ENCODE peak calls at places on chromosomes 2 and 18, in four cellular contexts. G, A, O and K are unnamed samples.

GRCh38 chr2:191013617-191013875 is 425 bp downstream of the STAT1 start:
- DNase-seq in G (no peak), A (no peak), O (no peak), K (no peak)

GRCh38 chr2:100653449-100654045 is 90.8 kb downstream of the PDCL3 start:
- DNase-seq in G (no peak), A (no peak), O (no peak), K (no peak)

GRCh38 chr2:196076778-196077568 is 8.3 kb upstream of the DNAH7 start:
- DNase-seq in G (no peak), A (no peak), O (no peak), K (no peak)

GRCh38 chr2:232230557-232230956 is 148.0 kb upstream of the ALPP start:
- DNase-seq in G (no peak), A (no peak), O (no peak), K (no peak)

GRCh38 chr2:23312996-23313606 is 71.9 kb upstream of the KLHL29 start:
- DNase-seq in G (no peak), A (no peak), O (no peak), K (no peak)

GRCh38 chr18:32301976-32302743 is 112.3 kb downstream of the MEP1B start:
- DNase-seq in G (no peak), A (no peak), O (no peak), K (no peak)

GRCh38 chr2:136048886-136049832 is 63.7 kb upstream of the DARS1 start:
- DNase-seq in G (no peak), A (no peak), O (no peak), K (no peak)

GRCh38 chr2:188870289-188870688 is 103.9 kb upstream of the COL3A1 start:
- DNase-seq in G (no peak), A (no peak), O (no peak), K (no peak)

GRCh38 chr2:102473020-102473419 is at the start of gene SLC9A4:
- DNase-seq in G (no peak), A (no peak), O (no peak), K (peak)

GRCh38 chr2:224220581-224221255 is 181.2 kb downstream of the FAM124B start:
- DNase-seq in G (no peak), A (no peak), O (no peak), K (no peak)

GRCh38 chr2:182866095-182866460 is 359 bp downstream of the FRZB start:
- DNase-seq in G (no peak), A (no peak), O (peak), K (no peak)

GRCh38 chr2:214069254-214069653 is 341.6 kb upstream of the VWC2L start:
- DNase-seq in G (no peak), A (no peak), O (no peak), K (no peak)

GRCh38 chr2:96342085-96342484 is 6.5 kb downstream of the NCAPH start:
- DNase-seq in G (no peak), A (no peak), O (no peak), K (no peak)

GRCh38 chr2:109459485-109459884 is 154.3 kb downstream of the SEPTIN10 start:
- DNase-seq in G (no peak), A (no peak), O (no peak), K (no peak)

GRCh38 chr2:177771191-177771590 is 301.4 kb downstream of the PDE11A start:
- DNase-seq in G (no peak), A (no peak), O (no peak), K (no peak)

GRCh38 chr2:180890781-180891180 is 89.6 kb upstream of the UBE2E3 start:
- DNase-seq in G (no peak), A (no peak), O (no peak), K (no peak)

GRCh38 chr2:167943877-167944276 is 303.5 kb downstream of the STK39 start:
- DNase-seq in G (no peak), A (no peak), O (no peak), K (no peak)

GRCh38 chr2:9981646-9982045 is 30.2 kb downstream of the GRHL1 start:
- DNase-seq in G (no peak), A (no peak), O (no peak), K (no peak)

GRCh38 chr18:58580623-58581022 is 48.3 kb downstream of the ALPK2 start:
- DNase-seq in G (no peak), A (no peak), O (no peak), K (no peak)

GRCh38 chr2:137888845-137889244 is 75.4 kb upstream of the HNMT start:
- DNase-seq in G (peak), A (no peak), O (no peak), K (peak)

GRCh38 chr18:25701821-25702220 is 349.9 kb upstream of the ZNF521 start:
- DNase-seq in G (no peak), A (no peak), O (no peak), K (no peak)

GRCh38 chr2:239161711-239162140 is 239.1 kb downstream of the HDAC4 start:
- DNase-seq in G (peak), A (no peak), O (peak), K (peak)

GRCh38 chr18:36307513-36307912 is 10.0 kb downstream of the FHOD3 start:
- DNase-seq in G (no peak), A (no peak), O (no peak), K (no peak)

GRCh38 chr2:127829845-127830246 is 18.9 kb upstream of the WDR33 start:
- DNase-seq in G (no peak), A (no peak), O (no peak), K (no peak)

GRCh38 chr2:9753276-9753600 is 90.0 kb upstream of the TAF1B start:
- DNase-seq in G (peak), A (peak), O (peak), K (no peak)

GRCh38 chr2:27752551-27753237 is 18.8 kb upstream of the MRPL33 start:
- DNase-seq in G (no peak), A (peak), O (no peak), K (no peak)

GRCh38 chr2:188695953-188696352 is 278.2 kb upstream of the COL3A1 start:
- DNase-seq in G (no peak), A (no peak), O (no peak), K (no peak)

GRCh38 chr2:163465440-163465839 is 270.4 kb downstream of the FIGN start:
- DNase-seq in G (no peak), A (no peak), O (no peak), K (no peak)

GRCh38 chr2:240227538-240228428 is 87.3 kb upstream of the OTOS start:
- DNase-seq in G (no peak), A (no peak), O (peak), K (peak)
- H3K27ac ChIP-seq in G (no peak), A (no peak), O (no peak), K (no peak)

DNA sequence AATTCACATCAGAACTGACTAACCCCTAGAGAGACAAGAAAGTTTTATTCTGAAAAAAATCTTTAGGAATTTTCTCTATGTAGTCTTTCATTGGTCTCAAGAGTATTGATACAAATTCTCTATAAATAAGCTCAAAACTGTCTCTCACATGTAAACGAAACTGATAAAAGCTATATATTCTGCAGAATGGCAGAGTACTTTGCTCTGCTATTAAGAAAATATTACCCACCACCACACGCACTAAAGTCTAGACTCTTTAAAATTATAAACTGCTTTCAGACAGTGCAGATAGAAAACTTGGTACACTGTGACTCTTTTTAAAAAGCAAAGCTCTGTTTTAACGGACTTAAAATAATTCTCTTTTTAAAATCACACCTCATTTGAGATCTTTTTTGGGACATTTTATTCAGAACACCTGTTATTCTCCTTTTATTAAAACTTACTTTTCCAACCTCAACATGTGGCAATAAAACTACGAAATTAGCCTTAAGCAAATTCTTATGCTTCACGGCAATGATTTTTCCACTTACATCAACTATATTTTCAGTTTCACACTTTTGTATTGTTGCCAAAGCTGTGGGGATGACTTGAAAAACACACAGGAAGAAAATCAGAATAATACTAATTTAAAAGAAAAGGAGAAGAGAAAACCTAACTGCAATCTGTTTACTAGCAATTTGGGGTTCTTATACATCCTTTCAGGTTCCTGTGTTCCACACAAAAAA is 58.0 kb downstream of the CCDC88A start:
- DNase-seq in G (no peak), A (no peak), O (no peak), K (no peak)
- H3K4me3 ChIP-seq in G (no peak), A (no peak), O (no peak), K (no peak)

GRCh38 chr2:43325448-43325811 is 99.0 kb upstream of the ZFP36L2 start:
- DNase-seq in G (no peak), A (no peak), O (no peak), K (no peak)

GRCh38 chr2:43328157-43328556 is 101.8 kb upstream of the ZFP36L2 start:
- DNase-seq in G (no peak), A (no peak), O (no peak), K (no peak)

GRCh38 chr2:43324589-43325447 is 98.4 kb upstream of the ZFP36L2 start:
- DNase-seq in G (no peak), A (no peak), O (no peak), K (no peak)

GRCh38 chr2:43326116-43326825 is 99.9 kb upstream of the ZFP36L2 start:
- DNase-seq in G (no peak), A (no peak), O (no peak), K (no peak)

DNA sequence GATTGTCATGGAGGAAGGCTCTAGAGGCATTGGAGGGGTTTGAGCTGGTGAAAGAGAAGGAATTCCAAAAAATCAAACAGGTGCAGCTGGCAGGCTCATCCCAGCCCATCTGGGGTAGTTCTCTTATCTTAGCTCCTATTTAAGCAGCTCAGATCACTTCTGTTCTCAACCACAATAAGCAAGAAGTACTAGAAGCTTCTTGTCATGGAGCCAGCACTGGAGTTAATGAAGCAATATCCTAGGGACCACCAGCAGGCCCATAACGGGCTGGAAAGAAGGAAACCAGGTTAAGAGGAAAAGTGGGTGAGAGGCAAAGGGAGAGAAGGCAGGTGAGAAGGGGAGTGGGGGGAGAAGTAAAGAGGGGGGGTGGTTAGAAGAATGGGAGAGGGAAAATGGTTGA is 100.7 kb upstream of the ZFP36L2 start:
- DNase-seq in G (no peak), A (no peak), O (no peak), K (no peak)
- H3K27ac ChIP-seq in G (peak), A (no peak), O (no peak), K (no peak)

DNA sequence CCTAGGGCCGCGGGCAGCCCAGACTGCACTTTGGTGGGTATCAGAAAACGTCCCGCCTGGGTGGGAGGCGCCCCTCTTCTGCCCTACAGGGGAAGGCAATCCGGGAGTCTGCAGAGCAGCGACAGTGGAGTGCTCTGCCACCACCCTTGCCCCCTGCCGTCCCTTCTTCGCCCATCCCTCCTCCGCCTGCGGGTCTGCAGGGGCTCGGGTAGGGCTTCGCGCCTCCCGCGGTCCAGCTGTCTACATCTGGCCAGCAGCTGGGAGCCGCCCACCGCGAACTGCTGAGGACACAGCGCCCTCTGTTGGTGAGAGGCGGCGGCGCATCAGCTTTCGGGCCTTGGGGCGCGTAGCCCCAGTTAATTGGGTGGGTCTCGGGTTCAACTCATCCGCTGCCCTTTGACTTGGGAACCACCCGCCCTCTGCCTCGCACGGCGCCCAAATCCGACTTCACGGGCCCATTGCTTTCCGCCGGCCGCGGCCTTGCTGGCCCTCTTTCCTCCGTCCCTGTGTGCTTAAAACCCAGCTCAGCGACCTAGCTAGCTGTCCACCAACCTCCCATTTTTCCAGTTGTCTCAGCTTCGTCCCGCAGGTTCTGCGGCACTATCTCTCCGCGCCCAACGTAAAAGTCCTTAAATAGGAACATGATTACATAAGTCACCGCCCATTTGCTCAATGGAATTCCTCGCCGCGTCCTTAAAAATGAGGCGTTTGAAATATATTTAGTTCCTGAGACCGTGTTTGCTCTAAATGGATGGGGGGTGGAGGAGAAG is 17.6 kb downstream of the WNT10A start:
- DNase-seq in G (peak), A (peak), O (peak), K (peak)
- H3K4me3 ChIP-seq in G (peak), A (peak), O (no peak), K (no peak)